ENCODE peak calls at places on chromosomes 6 and 20, in seven cellular contexts. H is ovary, S is adrenal gland, X is body of pancreas, O is breast epithelium, T is testis, V is IMR-90. A is an unnamed sample.

GRCh38 chr6:19478992-19479391 is 358.2 kb upstream of the ID4 start:
- DNase-seq in X (no peak), H (no peak), S (no peak), V (peak), T (peak), O (no peak), A (no peak)

GRCh38 chr20:47860049-47860830 is 75.0 kb upstream of the SULF2 start:
- DNase-seq in T (no peak), H (no peak), S (no peak), O (no peak), V (no peak), X (no peak), A (no peak)

GRCh38 chr6:144219056-144219685 is 66.0 kb upstream of the UTRN start:
- DNase-seq in H (no peak), X (no peak), O (no peak), V (peak), S (no peak), T (no peak), A (no peak)

GRCh38 chr20:60851826-60852704 is 400.0 kb upstream of the CDH4 start:
- DNase-seq in S (no peak), V (no peak), H (no peak), X (peak), O (no peak), T (peak), A (no peak)

GRCh38 chr20:2124632-2125131 is 23.1 kb downstream of the STK35 start:
- DNase-seq in O (no peak), T (no peak), H (no peak), X (no peak), S (no peak), V (no peak), A (no peak)

GRCh38 chr20:45508068-45508886 is 7.1 kb downstream of the SPINT3 start:
- DNase-seq in X (no peak), H (no peak), T (no peak), O (no peak), S (no peak), V (no peak), A (no peak)

GRCh38 chr20:43460830-43461200 is 3.1 kb downstream of the SRSF6 start:
- DNase-seq in H (no peak), V (no peak), T (no peak), X (no peak), S (no peak), O (no peak), A (no peak)

GRCh38 chr20:62363920-62364851 is 2.9 kb downstream of the LAMA5 start:
- DNase-seq in H (peak), S (peak), V (no peak), X (peak), T (no peak), O (no peak), A (peak)

GRCh38 chr20:17533396-17533795 is 2.2 kb upstream of the BFSP1 start:
- DNase-seq in V (peak), X (no peak), H (no peak), S (no peak), T (peak), O (no peak), A (no peak)

GRCh38 chr20:19881990-19882389 is 123.9 kb downstream of the RIN2 start:
- DNase-seq in V (no peak), O (no peak), X (no peak), H (no peak), T (no peak), S (no peak), A (no peak)

GRCh38 chr6:89413006-89413400 is 930 bp upstream of the RRAGD start:
- DNase-seq in X (peak), S (no peak), H (no peak), V (no peak), O (peak), T (peak), A (peak)

GRCh38 chr6:168546730-168547129 is 105.7 kb downstream of the SMOC2 start:
- DNase-seq in S (no peak), O (no peak), T (no peak), H (no peak), X (no peak), V (no peak), A (no peak)

GRCh38 chr20:14963262-14963663 is 625.9 kb upstream of the FLRT3 start:
- DNase-seq in X (no peak), H (no peak), T (no peak), S (no peak), O (no peak), V (no peak), A (no peak)

GRCh38 chr6:16704706-16705402 is 56.4 kb downstream of the ATXN1 start:
- DNase-seq in S (no peak), X (no peak), V (peak), O (no peak), H (no peak), T (no peak), A (no peak)

GRCh38 chr6:126773122-126773805 is 345.2 kb upstream of the RSPO3 start:
- DNase-seq in S (no peak), V (no peak), T (peak), H (no peak), X (no peak), O (no peak), A (no peak)

GRCh38 chr6:26157150-26157837 is 70.1 kb downstream of the HFE start:
- DNase-seq in X (peak), V (peak), S (peak), H (peak), O (peak), T (peak), A (peak)

GRCh38 chr6:94510877-94511276 is 1066.5 kb upstream of the MANEA start:
- DNase-seq in V (no peak), T (peak), H (no peak), O (no peak), X (no peak), S (no peak), A (no peak)

DNA sequence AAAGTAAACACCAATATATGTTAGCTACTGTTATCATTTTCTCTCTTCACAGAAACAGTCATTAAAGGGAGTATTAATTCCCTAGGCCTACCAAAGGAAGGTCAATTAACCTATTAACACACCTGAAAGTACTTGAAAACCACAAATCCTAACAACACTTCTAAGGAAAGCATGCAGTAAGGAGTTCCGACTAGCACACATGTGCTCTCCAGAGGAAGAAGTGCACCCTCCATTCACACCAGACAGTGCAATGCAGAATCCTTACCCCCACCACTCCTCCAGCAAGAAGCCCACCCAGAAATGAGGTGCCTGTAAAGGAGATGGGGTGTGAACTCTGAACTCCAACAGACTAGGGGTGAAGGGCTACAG is 58.7 kb downstream of the EPB41L2 start:
- DNase-seq in H (no peak), T (no peak), V (no peak), S (no peak), X (no peak), O (no peak), A (no peak)
- TF ChIP-seq POLR2A in H (no peak), T (no peak), V (no peak), S (no peak), X (no peak), O (no peak), A (no peak)

DNA sequence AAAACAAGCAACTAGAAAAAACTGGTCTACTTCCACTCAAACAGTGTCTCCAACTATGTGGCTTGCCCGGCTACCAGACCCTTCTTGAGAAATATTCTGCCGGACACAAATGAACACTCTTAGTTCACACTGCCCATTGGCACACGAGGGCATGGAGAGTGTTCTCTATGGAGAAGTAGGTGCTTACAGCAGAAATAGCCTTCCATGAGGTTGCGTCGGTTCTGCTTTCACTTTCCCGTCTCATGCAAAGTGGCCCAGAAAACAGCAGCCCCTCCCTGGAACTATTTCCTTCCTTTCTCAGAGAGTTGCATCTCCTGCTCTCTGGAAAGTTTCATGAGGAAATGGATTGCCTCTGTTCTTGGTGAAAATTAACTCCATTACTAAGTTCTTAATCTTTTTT is 9.5 kb upstream of the HLA-DOA start:
- DNase-seq in S (peak), V (peak), O (peak), T (peak), H (peak), X (peak), A (peak)
- TF ChIP-seq POLR2A in S (no peak), V (no peak), O (no peak), T (no peak), H (no peak), X (peak), A (no peak)

GRCh38 chr20:50192364-50193168 is 1.9 kb downstream of the CEBPB start:
- DNase-seq in H (peak), X (peak), V (peak), S (peak), T (peak), O (peak), A (peak)
- TF ChIP-seq POLR2A in H (peak), X (no peak), V (no peak), S (no peak), T (no peak), O (peak), A (no peak)

GRCh38 chr6:116279232-116280160 is at the start of gene TSPYL1:
- DNase-seq in S (peak), X (peak), T (peak), V (peak), O (peak), H (peak), A (peak)
- TF ChIP-seq POLR2A in S (peak), X (peak), T (peak), V (peak), O (peak), H (peak), A (peak)

GRCh38 chr6:43630980-43631619 is 2.0 kb upstream of the GTPBP2 start:
- DNase-seq in O (no peak), V (no peak), H (no peak), T (no peak), S (no peak), X (no peak), A (no peak)

GRCh38 chr6:43639984-43640800 is 4.6 kb downstream of the MAD2L1BP start:
- DNase-seq in V (no peak), H (no peak), O (no peak), S (no peak), T (no peak), X (no peak), A (no peak)

GRCh38 chr6:43636312-43636667 is 650 bp downstream of the MAD2L1BP start:
- DNase-seq in V (peak), T (no peak), S (no peak), O (no peak), X (no peak), H (no peak), A (no peak)

GRCh38 chr6:43634702-43635303 is 837 bp upstream of the MAD2L1BP start:
- DNase-seq in H (no peak), V (no peak), O (no peak), X (no peak), T (no peak), S (no peak), A (no peak)

GRCh38 chr6:43635387-43636311 is at the start of gene MAD2L1BP:
- DNase-seq in H (peak), T (peak), V (peak), O (peak), S (peak), X (peak), A (peak)
- TF ChIP-seq POLR2A in H (peak), T (peak), V (peak), O (peak), S (peak), X (peak), A (peak)

GRCh38 chr20:29690274-29690673 is 1567.2 kb upstream of the DEFB115 start:
- DNase-seq in H (no peak), O (no peak), S (no peak), X (no peak), V (no peak), T (no peak), A (peak)

GRCh38 chr20:29689411-29690225 is 1567.8 kb upstream of the DEFB115 start:
- DNase-seq in H (no peak), X (peak), S (no peak), O (no peak), V (no peak), T (peak), A (peak)

DNA sequence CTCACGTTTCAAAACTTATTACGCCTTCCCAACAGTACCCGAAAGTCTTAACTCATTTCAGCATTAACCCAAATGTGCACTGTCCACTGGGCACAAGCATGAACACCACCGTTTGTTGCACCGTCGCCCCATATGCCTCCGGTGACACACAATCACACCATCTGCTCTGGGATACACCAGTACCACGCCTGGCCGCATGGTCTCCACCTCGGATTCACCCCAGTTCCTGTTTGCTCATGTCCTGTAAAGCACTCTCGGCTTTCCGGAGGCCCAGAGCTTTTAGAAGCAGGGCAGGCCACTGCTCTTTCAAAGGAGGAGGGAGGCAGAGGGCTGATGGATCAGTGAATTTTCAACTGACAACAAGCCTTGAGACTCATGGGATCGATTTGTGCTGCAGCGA is 1570.0 kb upstream of the DEFB115 start:
- DNase-seq in T (no peak), V (no peak), S (no peak), H (no peak), X (no peak), O (no peak), A (no peak)
- TF ChIP-seq POLR2A in T (no peak), V (no peak), S (no peak), H (no peak), X (no peak), O (no peak), A (no peak)

DNA sequence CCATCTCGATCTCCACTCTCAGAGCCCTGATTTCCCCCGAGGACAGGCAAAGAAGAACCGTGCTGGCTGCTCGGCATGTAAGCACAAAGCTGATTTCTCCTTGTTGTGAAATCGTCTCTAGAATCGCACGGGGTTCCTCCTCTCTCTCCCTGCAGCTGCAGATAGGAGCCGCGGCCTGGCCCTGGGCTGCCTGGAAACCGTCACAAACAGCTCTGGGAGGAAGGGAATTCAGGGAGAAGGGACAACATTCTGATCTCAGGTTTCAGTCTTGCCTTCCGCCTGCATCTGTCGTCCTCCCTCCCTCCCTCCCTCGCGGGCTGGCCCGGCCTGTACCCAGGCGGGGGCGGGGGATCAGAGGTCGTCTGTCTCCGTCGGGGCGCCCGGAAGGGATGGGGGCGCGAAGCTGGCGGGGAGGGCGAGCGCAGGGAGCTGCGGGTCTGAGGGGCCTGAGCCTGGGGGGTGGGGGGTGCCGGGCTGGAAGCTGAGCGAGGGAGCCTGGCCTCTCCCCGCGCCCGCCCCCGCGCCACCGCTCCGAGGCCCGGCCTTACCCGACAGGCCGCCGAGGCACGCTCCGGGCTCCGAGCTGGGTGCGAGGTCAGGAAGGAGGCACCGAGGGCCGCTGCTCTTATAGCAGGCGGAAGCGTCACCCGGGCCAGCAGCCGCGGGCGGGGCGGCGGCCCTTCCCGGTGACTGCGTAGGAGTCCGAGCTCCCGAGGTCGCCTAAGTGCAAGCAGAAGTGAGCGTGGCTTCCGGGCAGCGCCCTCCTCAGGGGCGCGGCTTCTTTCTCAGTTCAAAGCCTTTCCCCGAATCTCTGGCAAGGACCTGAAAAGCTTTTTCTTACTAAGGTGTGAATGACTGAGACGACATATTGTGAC is at the start of gene SERPINB1:
- DNase-seq in X (peak), S (peak), V (peak), O (peak), T (peak), H (peak), A (peak)
- TF ChIP-seq POLR2A in X (peak), S (peak), V (peak), O (no peak), T (no peak), H (peak), A (peak)

GRCh38 chr20:63942250-63943006 is 13.8 kb downstream of the UCKL1 start:
- DNase-seq in S (no peak), O (no peak), H (no peak), X (peak), T (peak), V (peak), A (peak)
- TF ChIP-seq POLR2A in S (no peak), O (no peak), H (no peak), X (no peak), T (no peak), V (no peak), A (no peak)

DNA sequence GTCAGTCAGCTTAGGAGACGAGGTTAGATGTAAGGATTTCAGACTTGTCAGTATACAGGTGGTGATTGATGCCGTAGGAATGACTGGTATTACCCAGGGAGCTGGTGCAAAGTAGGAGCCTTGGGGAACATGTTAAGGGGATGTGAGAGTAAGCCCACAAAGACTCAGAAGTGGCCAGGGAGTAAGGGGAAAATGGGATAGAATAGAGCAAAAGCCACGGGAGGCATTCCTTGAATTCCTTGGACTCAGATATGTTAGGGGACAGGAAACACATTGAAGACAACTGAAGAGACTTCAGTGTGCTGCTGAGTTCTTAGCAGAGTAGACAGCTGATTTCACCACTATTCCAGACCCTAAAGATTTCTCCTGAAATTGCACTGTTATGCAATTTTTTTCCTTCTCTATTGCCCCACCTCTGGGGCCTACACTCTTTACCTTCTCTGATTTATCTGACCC is 1.2 kb upstream of the ACAT2 start:
- DNase-seq in H (no peak), V (peak), O (no peak), S (no peak), X (no peak), T (no peak), A (no peak)
- TF ChIP-seq POLR2A in H (no peak), V (no peak), O (no peak), S (no peak), X (peak), T (no peak), A (no peak)

DNA sequence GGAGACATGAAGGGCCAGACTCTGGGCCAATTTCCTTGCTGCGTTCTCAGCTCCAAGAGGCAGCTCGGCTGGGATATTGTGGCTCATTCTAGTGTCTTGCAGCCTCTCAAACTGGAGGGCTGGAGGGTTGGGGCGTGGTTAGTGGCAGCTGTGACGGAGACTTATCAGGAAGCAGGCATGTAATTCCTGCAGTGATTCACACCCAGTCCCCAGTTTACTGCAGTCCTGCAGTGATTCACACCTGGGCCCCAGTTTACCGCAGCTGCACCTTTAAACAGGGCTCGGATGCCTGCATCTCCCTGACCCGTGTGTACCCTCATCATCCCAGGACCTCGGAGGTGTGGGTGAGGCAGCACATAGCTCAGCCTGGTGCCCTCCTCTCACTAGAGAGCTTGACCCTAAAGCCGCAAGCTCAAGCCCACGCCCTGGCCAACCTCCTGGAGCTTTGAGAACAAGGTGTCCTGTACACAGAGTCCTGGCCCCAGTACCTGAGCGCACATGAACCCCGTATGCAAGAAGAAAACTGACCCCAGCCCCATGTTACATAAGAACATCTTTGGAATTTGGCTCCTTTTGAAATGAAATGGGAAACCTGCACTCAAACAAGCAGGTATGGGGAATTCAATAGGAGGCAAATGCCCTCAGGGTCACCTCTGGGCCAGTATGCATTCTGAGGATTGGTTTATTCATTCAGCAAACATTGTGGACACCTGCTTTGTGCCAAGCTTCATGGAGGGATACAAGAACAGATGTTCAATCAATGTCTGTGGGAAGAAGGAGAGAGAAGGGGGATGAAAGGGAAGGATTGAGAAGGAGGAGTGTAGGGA is 55.3 kb upstream of the FAM83D start:
- DNase-seq in T (no peak), O (no peak), X (no peak), V (peak), H (no peak), S (no peak), A (no peak)
- TF ChIP-seq POLR2A in T (no peak), O (no peak), X (no peak), V (no peak), H (no peak), S (no peak), A (no peak)